ENCODE peak calls at places on chromosome 22, in four cellular contexts. One of them, this sample, is unnamed.

GRCh38 chr22:39502789-39503464 is 837 bp downstream of the MIEF1 start:
- DNase-seq in pancreas: no peak
- DNase-seq in Peyer's patch: no peak
- DNase-seq in CD4-positive, CD25-positive, alpha-beta regulatory T cell: no peak
- DNase-seq in this sample: no peak

GRCh38 chr22:35219012-35219411 is 38.3 kb upstream of the HMGXB4 start:
- DNase-seq in CD4-positive, CD25-positive, alpha-beta regulatory T cell: no peak
- DNase-seq in pancreas: no peak
- DNase-seq in Peyer's patch: no peak
- DNase-seq in this sample: no peak

GRCh38 chr22:27625769-27626674 is 175.5 kb downstream of the MN1 start:
- DNase-seq in CD4-positive, CD25-positive, alpha-beta regulatory T cell: no peak
- DNase-seq in Peyer's patch: no peak
- DNase-seq in pancreas: no peak
- DNase-seq in this sample: no peak

GRCh38 chr22:30680998-30681770 is 13.5 kb upstream of the OSBP2 start:
- DNase-seq in Peyer's patch: no peak
- DNase-seq in CD4-positive, CD25-positive, alpha-beta regulatory T cell: no peak
- DNase-seq in pancreas: no peak
- DNase-seq in this sample: no peak

GRCh38 chr22:17777005-17777716 is 2.9 kb upstream of the BID start:
- DNase-seq in CD4-positive, CD25-positive, alpha-beta regulatory T cell: peak; percentile 44
- DNase-seq in Peyer's patch: peak; percentile 88
- DNase-seq in pancreas: no peak
- DNase-seq in this sample: peak; percentile 80

GRCh38 chr22:46579751-46580449 is 40.3 kb upstream of the GRAMD4 start:
- DNase-seq in Peyer's patch: peak; percentile 45
- DNase-seq in CD4-positive, CD25-positive, alpha-beta regulatory T cell: no peak
- DNase-seq in pancreas: peak; percentile 17
- DNase-seq in this sample: no peak

GRCh38 chr22:24379536-24379935 is 47.9 kb upstream of the ADORA2A start:
- DNase-seq in Peyer's patch: no peak
- DNase-seq in CD4-positive, CD25-positive, alpha-beta regulatory T cell: no peak
- DNase-seq in pancreas: no peak
- DNase-seq in this sample: no peak

GRCh38 chr22:41411021-41411851 is 29.5 kb downstream of the TEF start:
- DNase-seq in CD4-positive, CD25-positive, alpha-beta regulatory T cell: no peak
- DNase-seq in Peyer's patch: no peak
- DNase-seq in pancreas: no peak
- DNase-seq in this sample: no peak

GRCh38 chr22:27086080-27086479 is 428.7 kb downstream of the MIAT start:
- DNase-seq in pancreas: no peak
- DNase-seq in CD4-positive, CD25-positive, alpha-beta regulatory T cell: no peak
- DNase-seq in Peyer's patch: no peak
- DNase-seq in this sample: no peak

GRCh38 chr22:48451891-48452290 is 1375.8 kb downstream of the BRD1 start:
- DNase-seq in CD4-positive, CD25-positive, alpha-beta regulatory T cell: no peak
- DNase-seq in pancreas: no peak
- DNase-seq in Peyer's patch: no peak
- DNase-seq in this sample: no peak

GRCh38 chr22:33565580-33565995 is 354.7 kb downstream of the LARGE1 start:
- DNase-seq in CD4-positive, CD25-positive, alpha-beta regulatory T cell: no peak
- DNase-seq in pancreas: no peak
- DNase-seq in Peyer's patch: no peak
- DNase-seq in this sample: no peak

GRCh38 chr22:30730351-30730750 is 35.7 kb downstream of the OSBP2 start:
- DNase-seq in pancreas: no peak
- DNase-seq in Peyer's patch: no peak
- DNase-seq in CD4-positive, CD25-positive, alpha-beta regulatory T cell: no peak
- DNase-seq in this sample: no peak

GRCh38 chr22:39434243-39434653 is 22.6 kb upstream of the MGAT3 start:
- DNase-seq in Peyer's patch: no peak
- DNase-seq in pancreas: no peak
- DNase-seq in CD4-positive, CD25-positive, alpha-beta regulatory T cell: no peak
- DNase-seq in this sample: no peak

GRCh38 chr22:18136563-18137320 is 13.2 kb upstream of the USP18 start:
- DNase-seq in CD4-positive, CD25-positive, alpha-beta regulatory T cell: no peak
- DNase-seq in pancreas: no peak
- DNase-seq in Peyer's patch: no peak
- DNase-seq in this sample: no peak

GRCh38 chr22:46977656-46978343 is 215.3 kb downstream of the TBC1D22A start:
- DNase-seq in pancreas: no peak
- DNase-seq in Peyer's patch: no peak
- DNase-seq in CD4-positive, CD25-positive, alpha-beta regulatory T cell: no peak
- DNase-seq in this sample: no peak

GRCh38 chr22:48369789-48370507 is 1457.7 kb downstream of the BRD1 start:
- DNase-seq in CD4-positive, CD25-positive, alpha-beta regulatory T cell: no peak
- DNase-seq in pancreas: no peak
- DNase-seq in Peyer's patch: peak; percentile 46
- DNase-seq in this sample: no peak

GRCh38 chr22:45272498-45272897 is 12.3 kb upstream of the UPK3A start:
- DNase-seq in pancreas: no peak
- DNase-seq in Peyer's patch: no peak
- DNase-seq in CD4-positive, CD25-positive, alpha-beta regulatory T cell: no peak
- DNase-seq in this sample: no peak

GRCh38 chr22:31271485-31271884 is 20.8 kb downstream of the PIK3IP1 start:
- DNase-seq in pancreas: no peak
- DNase-seq in CD4-positive, CD25-positive, alpha-beta regulatory T cell: no peak
- DNase-seq in Peyer's patch: no peak
- DNase-seq in this sample: no peak

GRCh38 chr22:44098021-44098739 is 74.1 kb downstream of the PARVB start:
- DNase-seq in pancreas: no peak
- DNase-seq in Peyer's patch: no peak
- DNase-seq in CD4-positive, CD25-positive, alpha-beta regulatory T cell: no peak
- DNase-seq in this sample: no peak

GRCh38 chr22:17470880-17471500 is 92.3 kb upstream of the SLC25A18 start:
- DNase-seq in Peyer's patch: no peak
- DNase-seq in CD4-positive, CD25-positive, alpha-beta regulatory T cell: no peak
- DNase-seq in pancreas: no peak
- DNase-seq in this sample: no peak

GRCh38 chr22:25564979-25565677 is 653 bp downstream of the GRK3 start:
- DNase-seq in pancreas: peak; percentile 24
- DNase-seq in CD4-positive, CD25-positive, alpha-beta regulatory T cell: peak; percentile 3
- DNase-seq in Peyer's patch: peak; percentile 48
- DNase-seq in this sample: peak; percentile 11

GRCh38 chr22:32920032-32920628 is 118.6 kb downstream of the TIMP3 start:
- DNase-seq in CD4-positive, CD25-positive, alpha-beta regulatory T cell: no peak
- DNase-seq in pancreas: no peak
- DNase-seq in Peyer's patch: peak; percentile 56
- DNase-seq in this sample: no peak

GRCh38 chr22:44063462-44064371 is 39.6 kb downstream of the PARVB start:
- DNase-seq in pancreas: no peak
- DNase-seq in Peyer's patch: peak; percentile 61
- DNase-seq in CD4-positive, CD25-positive, alpha-beta regulatory T cell: no peak
- DNase-seq in this sample: no peak

GRCh38 chr22:31734512-31734911 is 15.4 kb downstream of the PRR14L start:
- DNase-seq in pancreas: no peak
- DNase-seq in Peyer's patch: peak; percentile 45
- DNase-seq in CD4-positive, CD25-positive, alpha-beta regulatory T cell: no peak
- DNase-seq in this sample: no peak

GRCh38 chr22:17779286-17780115 is 5.2 kb upstream of the BID start:
- DNase-seq in pancreas: no peak
- DNase-seq in CD4-positive, CD25-positive, alpha-beta regulatory T cell: no peak
- DNase-seq in Peyer's patch: no peak
- DNase-seq in this sample: no peak

GRCh38 chr22:46833228-46833627 is 70.8 kb downstream of the TBC1D22A start:
- DNase-seq in pancreas: no peak
- DNase-seq in CD4-positive, CD25-positive, alpha-beta regulatory T cell: no peak
- DNase-seq in Peyer's patch: no peak
- DNase-seq in this sample: no peak

GRCh38 chr22:44735518-44736428 is 16.6 kb upstream of the ARHGAP8 start:
- DNase-seq in Peyer's patch: peak; percentile 92
- DNase-seq in pancreas: peak; percentile 63
- DNase-seq in CD4-positive, CD25-positive, alpha-beta regulatory T cell: peak; percentile 68
- DNase-seq in this sample: peak; percentile 77

GRCh38 chr22:50729391-50730012 is 8.5 kb upstream of the ACR start:
- DNase-seq in pancreas: peak; percentile 9
- DNase-seq in CD4-positive, CD25-positive, alpha-beta regulatory T cell: no peak
- DNase-seq in Peyer's patch: peak; percentile 77
- DNase-seq in this sample: no peak

GRCh38 chr22:50730013-50730891 is 7.8 kb upstream of the ACR start:
- DNase-seq in CD4-positive, CD25-positive, alpha-beta regulatory T cell: no peak
- DNase-seq in pancreas: peak; percentile 12
- DNase-seq in Peyer's patch: peak; percentile 36
- DNase-seq in this sample: no peak

GRCh38 chr22:50731811-50732624 is 6.0 kb upstream of the ACR start:
- DNase-seq in Peyer's patch: peak; percentile 68
- DNase-seq in pancreas: peak; percentile 21
- DNase-seq in CD4-positive, CD25-positive, alpha-beta regulatory T cell: peak; percentile 23
- DNase-seq in this sample: peak; percentile 48

GRCh38 chr22:50732681-50733080 is 5.3 kb upstream of the ACR start:
- DNase-seq in pancreas: no peak
- DNase-seq in Peyer's patch: no peak
- DNase-seq in CD4-positive, CD25-positive, alpha-beta regulatory T cell: no peak
- DNase-seq in this sample: no peak

DNA sequence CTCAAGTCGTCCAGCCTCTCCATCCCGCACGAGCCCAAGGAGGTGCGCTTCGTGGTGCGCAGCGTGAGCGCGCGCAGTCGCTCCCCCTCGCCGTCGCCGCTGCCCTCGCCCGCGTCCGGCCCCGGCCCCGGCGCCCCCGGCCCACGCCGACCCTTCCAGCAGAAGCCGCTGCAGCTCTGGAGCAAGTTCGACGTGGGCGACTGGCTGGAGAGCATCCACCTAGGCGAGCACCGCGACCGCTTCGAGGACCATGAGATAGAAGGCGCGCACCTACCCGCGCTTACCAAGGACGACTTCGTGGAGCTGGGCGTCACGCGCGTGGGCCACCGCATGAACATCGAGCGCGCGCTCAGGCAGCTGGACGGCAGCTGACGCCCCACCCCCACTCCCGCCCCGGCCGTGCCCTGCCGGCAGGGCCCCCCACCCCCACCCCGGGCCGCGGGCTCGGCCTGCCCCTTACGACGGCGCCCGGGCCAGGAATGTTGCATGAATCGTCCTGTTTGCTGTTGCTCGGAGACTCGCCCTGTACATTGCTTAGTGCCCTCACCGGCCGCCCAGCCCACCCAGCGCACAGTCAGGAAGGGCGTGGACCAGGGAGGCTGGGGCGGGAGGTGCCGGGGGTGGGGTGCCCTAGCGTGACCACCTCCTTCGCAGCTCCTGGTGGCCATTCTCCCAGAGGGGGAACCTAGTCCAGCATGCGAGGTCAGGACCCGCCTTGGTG is 6.9 kb upstream of the ACR start:
- DNase-seq in pancreas: peak; percentile 12
- DNase-seq in Peyer's patch: peak; percentile 41
- DNase-seq in CD4-positive, CD25-positive, alpha-beta regulatory T cell: no peak
- DNase-seq in this sample: no peak
- H3K4me3 ChIP-seq in pancreas: no peak overlapping the region
- H3K4me3 ChIP-seq in Peyer's patch: no peak overlapping the region
- H3K4me3 ChIP-seq in CD4-positive, CD25-positive, alpha-beta regulatory T cell: no peak overlapping the region
- H3K4me3 ChIP-seq in this sample: no peak overlapping the region

DNA sequence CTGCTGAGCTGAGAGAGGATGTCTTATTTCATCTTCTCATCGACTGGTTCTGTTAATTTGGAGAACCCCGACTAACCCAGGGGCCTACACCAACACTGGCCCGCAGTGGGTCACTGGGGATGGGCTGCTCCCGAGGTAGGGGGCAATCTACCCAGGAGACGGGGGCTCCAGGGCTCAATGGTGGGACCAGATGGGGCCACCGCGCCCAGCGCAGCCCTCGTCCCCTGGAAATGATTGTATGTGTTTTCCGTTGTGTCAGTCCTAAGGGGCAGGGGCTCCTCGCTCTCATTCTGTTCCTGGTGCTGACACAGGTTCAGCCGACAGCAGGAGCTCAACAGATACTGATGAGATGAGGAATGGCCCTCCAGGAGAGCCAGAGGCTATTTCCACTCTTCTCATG is 20.7 kb downstream of the A4GALT start:
- DNase-seq in Peyer's patch: no peak
- DNase-seq in pancreas: no peak
- DNase-seq in CD4-positive, CD25-positive, alpha-beta regulatory T cell: no peak
- DNase-seq in this sample: no peak
- H3K4me1 ChIP-seq in Peyer's patch: no peaks in the 10 kb centered on the region
- H3K4me1 ChIP-seq in pancreas: no peaks in the 10 kb centered on the region
- H3K4me1 ChIP-seq in CD4-positive, CD25-positive, alpha-beta regulatory T cell: no peaks in the 10 kb centered on the region
- H3K4me1 ChIP-seq in this sample: no peaks in the 10 kb centered on the region

GRCh38 chr22:22092974-22093373 is 110.4 kb upstream of the TOP3B start:
- DNase-seq in pancreas: no peak
- DNase-seq in CD4-positive, CD25-positive, alpha-beta regulatory T cell: no peak
- DNase-seq in Peyer's patch: no peak
- DNase-seq in this sample: no peak

GRCh38 chr22:22094921-22095320 is 112.3 kb upstream of the TOP3B start:
- DNase-seq in CD4-positive, CD25-positive, alpha-beta regulatory T cell: no peak
- DNase-seq in Peyer's patch: no peak
- DNase-seq in pancreas: no peak
- DNase-seq in this sample: no peak

GRCh38 chr22:22092101-22092500 is 109.5 kb upstream of the TOP3B start:
- DNase-seq in Peyer's patch: no peak
- DNase-seq in pancreas: no peak
- DNase-seq in CD4-positive, CD25-positive, alpha-beta regulatory T cell: no peak
- DNase-seq in this sample: no peak

GRCh38 chr22:22093743-22094142 is 111.2 kb upstream of the TOP3B start:
- DNase-seq in pancreas: no peak
- DNase-seq in Peyer's patch: no peak
- DNase-seq in CD4-positive, CD25-positive, alpha-beta regulatory T cell: no peak
- DNase-seq in this sample: no peak

GRCh38 chr22:22094514-22094913 is 111.9 kb upstream of the TOP3B start:
- DNase-seq in pancreas: no peak
- DNase-seq in CD4-positive, CD25-positive, alpha-beta regulatory T cell: no peak
- DNase-seq in Peyer's patch: no peak
- DNase-seq in this sample: no peak
- H3K27ac ChIP-seq in pancreas: no peak overlapping the region
- H3K27ac ChIP-seq in CD4-positive, CD25-positive, alpha-beta regulatory T cell: no peak overlapping the region
- H3K27ac ChIP-seq in Peyer's patch: no peak overlapping the region
- H3K27ac ChIP-seq in this sample: no peak overlapping the region

GRCh38 chr22:19480789-19481188 is 1.1 kb downstream of the CDC45 start:
- DNase-seq in pancreas: no peak
- DNase-seq in Peyer's patch: no peak
- DNase-seq in CD4-positive, CD25-positive, alpha-beta regulatory T cell: no peak
- DNase-seq in this sample: no peak
- H3K4me3 ChIP-seq in pancreas: no peak overlapping the region
- H3K4me3 ChIP-seq in Peyer's patch: no peak overlapping the region
- H3K4me3 ChIP-seq in CD4-positive, CD25-positive, alpha-beta regulatory T cell: peak overlapping the region; percentile 99
- H3K4me3 ChIP-seq in this sample: peak overlapping the region; percentile 85

GRCh38 chr22:23245045-23245798 is 64.9 kb downstream of the BCR start:
- DNase-seq in pancreas: no peak
- DNase-seq in CD4-positive, CD25-positive, alpha-beta regulatory T cell: no peak
- DNase-seq in Peyer's patch: peak; percentile 70
- DNase-seq in this sample: no peak
- H3K4me1 ChIP-seq in pancreas: no peaks in the 10 kb centered on the region
- H3K4me1 ChIP-seq in CD4-positive, CD25-positive, alpha-beta regulatory T cell: peaks cover 57% of the 10 kb centered on the region
- H3K4me1 ChIP-seq in Peyer's patch: no peaks in the 10 kb centered on the region
- H3K4me1 ChIP-seq in this sample: peaks cover 74% of the 10 kb centered on the region

This sample was measured in CD8-positive, alpha-beta memory T cell.